ENCODE peak calls at places on chromosomes 4 and X, in eight cellular contexts. U is ascending aorta, C is esophagus muscularis mucosa, J is fibroblast of lung, G is upper lobe of right lung, S is WERI-Rb-1, D is neural progenitor cell, R is transverse colon. A is an unnamed sample. For H3K27me3 and H3K9me3, the result is how much of the 10 kb centered on the place peaks cover.

GRCh38 chr4:25043548-25043947 is 12.8 kb upstream of the LGI2 start:
- DNase-seq in U (no peak), C (no peak), J (no peak), G (peak), S (no peak), D (no peak), R (no peak), A (no peak)

GRCh38 chr4:48275247-48275646 is 5.6 kb upstream of the TEC start:
- DNase-seq in U (no peak), C (no peak), J (peak), G (no peak), S (peak), D (peak), R (no peak), A (no peak)

GRCh38 chr4:154329939-154330338 is 161.7 kb downstream of the DCHS2 start:
- DNase-seq in U (no peak), C (no peak), J (peak), G (no peak), S (no peak), D (no peak), R (peak), A (no peak)

GRCh38 chrX:16843208-16843909 is 26.8 kb downstream of the RBBP7 start:
- DNase-seq in U (no peak), C (no peak), J (no peak), G (no peak), S (no peak), D (no peak), R (no peak), A (no peak)

GRCh38 chrX:40104649-40105015 is 6.9 kb upstream of the BCOR start:
- DNase-seq in U (no peak), C (no peak), J (peak), G (peak), S (no peak), D (peak), R (peak), A (no peak)

GRCh38 chr4:78056265-78057129 is 626 bp upstream of the FRAS1 start:
- DNase-seq in U (no peak), C (no peak), J (peak), G (peak), S (peak), D (peak), R (peak), A (no peak)

GRCh38 chr4:61292322-61292721 is 92.2 kb downstream of the ADGRL3 start:
- DNase-seq in U (no peak), C (no peak), J (no peak), G (no peak), S (no peak), D (no peak), R (no peak), A (no peak)

GRCh38 chr4:57190651-57191481 is 80.7 kb upstream of the IGFBP7 start:
- DNase-seq in U (no peak), C (no peak), J (peak), G (no peak), S (peak), D (peak), R (peak), A (no peak)

GRCh38 chrX:135522878-135523693 is 2.6 kb downstream of the INTS6L start:
- DNase-seq in U (no peak), C (no peak), J (peak), G (no peak), S (no peak), D (no peak), R (no peak), A (no peak)

GRCh38 chrX:153993079-153993478 is 20.5 kb downstream of the TMEM187 start:
- DNase-seq in U (no peak), C (no peak), J (no peak), G (no peak), S (no peak), D (no peak), R (no peak), A (no peak)

GRCh38 chr4:86967798-86968197 is 33.0 kb downstream of the AFF1 start:
- DNase-seq in U (no peak), C (no peak), J (no peak), G (no peak), S (no peak), D (no peak), R (no peak), A (no peak)

GRCh38 chr4:65453398-65453797 is 216.9 kb downstream of the EPHA5 start:
- DNase-seq in U (no peak), C (no peak), J (no peak), G (no peak), S (no peak), D (no peak), R (no peak), A (no peak)

GRCh38 chr4:65450899-65451298 is 219.4 kb downstream of the EPHA5 start:
- DNase-seq in U (no peak), C (no peak), J (no peak), G (no peak), S (no peak), D (peak), R (no peak), A (no peak)
- H3K27me3 ChIP-seq in U (under half), C (under half), J (under half), G (under half), S (under half), D (under half), R (under half), A (under half)

GRCh38 chrX:47991263-47992092 is 12.3 kb downstream of the ZNF182 start:
- DNase-seq in U (no peak), C (no peak), J (peak), G (no peak), S (no peak), D (no peak), R (no peak), A (no peak)

GRCh38 chrX:47992669-47993068 is 11.1 kb downstream of the ZNF182 start:
- DNase-seq in U (no peak), C (no peak), J (no peak), G (no peak), S (no peak), D (no peak), R (no peak), A (no peak)

GRCh38 chrX:47992093-47992375 is 11.8 kb downstream of the ZNF182 start:
- DNase-seq in U (no peak), C (no peak), J (no peak), G (no peak), S (no peak), D (no peak), R (no peak), A (no peak)
- H3K9me3 ChIP-seq in U (under half), C (under half), J (under half), G (under half), S (under half), D (under half), R (under half), A (under half)

DNA sequence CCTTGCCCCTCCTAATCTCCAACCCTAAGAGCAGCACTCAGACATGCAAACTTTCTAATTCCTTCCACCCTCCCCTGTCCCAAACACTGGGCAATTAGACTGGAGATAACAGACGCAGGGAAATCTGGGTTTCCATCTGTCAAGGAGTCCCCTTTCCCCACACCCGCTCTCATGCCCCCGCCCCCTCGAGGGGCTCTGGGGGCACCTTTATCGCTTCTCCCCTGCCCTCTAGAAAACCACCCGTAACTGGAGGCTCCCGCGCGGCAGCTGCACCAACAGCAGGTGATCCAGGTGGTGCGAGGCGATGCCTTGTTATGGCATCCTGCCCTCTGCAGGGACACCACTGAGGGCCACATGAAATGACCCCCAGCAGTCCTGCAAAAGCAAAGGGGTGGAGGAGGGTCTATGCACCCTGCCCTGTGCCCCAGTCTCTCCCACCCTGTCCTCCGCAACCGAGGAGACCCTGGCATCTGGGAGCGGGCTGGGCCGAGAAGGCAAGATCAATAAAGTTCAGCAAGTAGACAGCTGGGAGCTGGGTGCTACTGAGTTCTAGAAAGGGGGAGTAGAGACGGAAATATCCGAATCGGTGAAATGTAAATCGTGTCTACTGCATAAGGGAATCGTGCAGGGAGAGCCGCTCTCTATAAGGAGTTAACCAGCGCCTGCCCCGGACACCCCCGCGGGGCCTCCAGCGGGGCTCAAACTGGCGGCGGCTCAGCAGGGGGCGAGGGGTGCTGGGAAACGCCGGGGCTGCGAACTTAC is 1.6 kb downstream of the KCTD8 start:
- DNase-seq in U (no peak), C (no peak), J (no peak), G (peak), S (peak), D (peak), R (no peak), A (no peak)
- TF ChIP-seq CTCF in U (no peak), C (no peak), J (no peak), G (no peak), S (no peak), D (no peak), R (no peak), A (no peak)

GRCh38 chr4:146952896-146953295 is 7.2 kb upstream of the TTC29 start:
- DNase-seq in U (no peak), C (no peak), J (no peak), G (no peak), S (no peak), D (no peak), R (no peak), A (no peak)
- H3K27me3 ChIP-seq in U (under half), C (under half), J (under half), G (under half), S (under half), D (under half), R (under half), A (under half)

GRCh38 chr4:18291981-18292380 is 270.4 kb upstream of the LCORL start:
- DNase-seq in U (no peak), C (no peak), J (no peak), G (no peak), S (no peak), D (no peak), R (no peak), A (no peak)

GRCh38 chr4:18294846-18295245 is 273.3 kb upstream of the LCORL start:
- DNase-seq in U (no peak), C (no peak), J (no peak), G (no peak), S (no peak), D (no peak), R (no peak), A (no peak)

GRCh38 chr4:18292411-18292810 is 270.9 kb upstream of the LCORL start:
- DNase-seq in U (no peak), C (no peak), J (no peak), G (no peak), S (no peak), D (no peak), R (no peak), A (no peak)

DNA sequence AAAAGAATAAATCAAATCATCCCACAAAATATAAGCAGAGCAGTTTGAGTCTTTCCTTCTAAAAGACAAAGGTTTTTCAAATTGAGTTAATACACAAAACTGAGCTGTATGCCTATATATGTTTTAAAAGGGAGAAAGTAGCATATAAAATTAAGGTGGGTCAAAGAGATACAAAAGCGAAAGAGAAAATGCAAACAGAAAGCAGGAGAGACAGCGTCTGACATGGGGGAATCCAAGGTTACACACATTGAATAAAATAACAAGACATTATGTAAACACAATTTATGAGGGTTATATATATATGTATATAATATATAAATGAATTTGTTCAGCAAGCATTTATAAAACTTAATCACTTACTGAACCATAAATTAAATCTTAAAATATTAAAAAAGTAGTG is 276.1 kb upstream of the LCORL start:
- DNase-seq in U (no peak), C (no peak), J (no peak), G (no peak), S (no peak), D (no peak), R (no peak), A (no peak)
- H3K9me3 ChIP-seq in U (under half), C (under half), J (under half), G (under half), S (under half), D (under half), R (under half), A (under half)

GRCh38 chr4:151643564-151643963 is 117.2 kb downstream of the GATB start:
- DNase-seq in U (no peak), C (no peak), J (no peak), G (no peak), S (no peak), D (no peak), R (no peak), A (no peak)

GRCh38 chr4:151641983-151642382 is 118.8 kb downstream of the GATB start:
- DNase-seq in U (no peak), C (no peak), J (no peak), G (no peak), S (no peak), D (no peak), R (no peak), A (no peak)

GRCh38 chr4:151646322-151646721 is 114.5 kb downstream of the GATB start:
- DNase-seq in U (no peak), C (no peak), J (no peak), G (no peak), S (no peak), D (no peak), R (no peak), A (no peak)

GRCh38 chr4:151641167-151641566 is 119.6 kb downstream of the GATB start:
- DNase-seq in U (no peak), C (no peak), J (peak), G (no peak), S (no peak), D (no peak), R (no peak), A (no peak)

GRCh38 chr4:151644625-151645024 is 116.2 kb downstream of the GATB start:
- DNase-seq in U (no peak), C (no peak), J (no peak), G (no peak), S (peak), D (peak), R (no peak), A (no peak)
- TF ChIP-seq CTCF in U (no peak), C (no peak), J (peak), G (peak), S (peak), D (peak), R (no peak), A (no peak)

DNA sequence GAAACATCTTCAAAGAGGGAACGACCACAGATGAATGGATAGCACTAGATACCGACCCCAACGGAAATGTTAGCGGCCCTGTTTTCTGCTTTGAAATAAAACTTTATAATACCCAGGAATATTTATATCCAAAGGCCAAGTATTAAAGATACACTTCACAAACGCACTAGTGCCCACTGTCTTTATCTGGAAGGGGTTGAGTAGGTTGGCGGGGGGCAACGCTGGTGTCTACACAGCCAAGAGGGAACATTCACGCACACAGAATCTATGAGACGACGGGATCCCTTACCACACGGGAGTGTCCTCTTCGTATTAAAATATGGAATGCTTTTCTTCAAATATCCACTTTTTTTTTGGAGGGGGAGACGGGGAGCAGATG is 3.3 kb downstream of the HAND2 start:
- DNase-seq in U (no peak), C (peak), J (no peak), G (no peak), S (no peak), D (no peak), R (no peak), A (no peak)
- H3K27me3 ChIP-seq in U (under half), C (under half), J (half or more), G (half or more), S (under half), D (half or more), R (half or more), A (under half)

GRCh38 chrX:45368705-45369104 is 168.0 kb upstream of the DIPK2B start:
- DNase-seq in U (no peak), C (no peak), J (no peak), G (no peak), S (no peak), D (no peak), R (no peak), A (no peak)
- H3K9me3 ChIP-seq in U (under half), C (under half), J (under half), G (under half), S (under half), D (under half), R (under half), A (under half)